ENCODE peak calls at places on chromosomes 11 and 22, in four cellular contexts. W, O, P and Q are unnamed samples.

GRCh38 chr11:103338621-103339484 is 229.6 kb downstream of the DYNC2H1 start:
- DNase-seq in O (no peak), W (no peak), P (no peak), Q (no peak)

GRCh38 chr11:2471048-2471803 is 26.4 kb downstream of the KCNQ1 start:
- DNase-seq in W (no peak), P (no peak), O (no peak), Q (no peak)

GRCh38 chr11:31874631-31875191 is 63.6 kb upstream of the PAX6 start:
- DNase-seq in O (no peak), W (no peak), P (no peak), Q (no peak)

GRCh38 chr11:65932558-65932919 is 12.7 kb upstream of the TSGA10IP start:
- DNase-seq in W (no peak), P (peak), O (no peak), Q (no peak)

GRCh38 chr22:28123989-28124766 is 205.1 kb upstream of the PITPNB start:
- DNase-seq in W (no peak), O (no peak), P (no peak), Q (no peak)

GRCh38 chr11:61332266-61332822 is 561 bp downstream of the DDB1 start:
- DNase-seq in O (no peak), W (no peak), P (peak), Q (peak)

GRCh38 chr11:27812341-27812740 is 112.1 kb upstream of the BDNF start:
- DNase-seq in P (no peak), O (no peak), W (no peak), Q (no peak)

GRCh38 chr11:102470257-102470656 is 17.7 kb upstream of the TMEM123 start:
- DNase-seq in P (no peak), O (no peak), W (no peak), Q (no peak)

GRCh38 chr11:102279641-102280170 is 37.6 kb upstream of the BIRC3 start:
- DNase-seq in P (no peak), W (no peak), O (no peak), Q (peak)

GRCh38 chr11:288328-289144 is at the start of gene PGGHG:
- DNase-seq in O (no peak), P (peak), W (no peak), Q (no peak)

GRCh38 chr11:102990145-102990544 is 34.6 kb upstream of the MMP13 start:
- DNase-seq in P (no peak), O (no peak), W (no peak), Q (no peak)

GRCh38 chr11:47797633-47798032 is 30.5 kb upstream of the FNBP4 start:
- DNase-seq in O (peak), W (no peak), P (no peak), Q (no peak)

GRCh38 chr11:73308003-73308962 is at the start of gene ARHGEF17:
- DNase-seq in W (peak), P (peak), O (no peak), Q (peak)

GRCh38 chr11:66886671-66887221 is 29.9 kb downstream of the LRFN4 start:
- DNase-seq in P (peak), W (peak), O (no peak), Q (no peak)

GRCh38 chr11:78920329-78920728 is 345.7 kb upstream of the NARS2 start:
- DNase-seq in P (no peak), W (no peak), O (no peak), Q (no peak)

GRCh38 chr11:2791521-2792375 is 92.0 kb upstream of the KCNQ1OT1 start:
- DNase-seq in P (no peak), W (no peak), O (no peak), Q (no peak)

GRCh38 chr11:22869325-22869724 is 9.1 kb upstream of the CCDC179 start:
- DNase-seq in P (no peak), O (no peak), W (no peak), Q (no peak)

GRCh38 chr22:41308544-41308947 is 7.2 kb downstream of the ZC3H7B start:
- DNase-seq in W (no peak), O (no peak), P (no peak), Q (peak)

GRCh38 chr11:63277345-63277943 is 34.0 kb upstream of the SLC22A25 start:
- DNase-seq in W (no peak), P (no peak), O (no peak), Q (peak)

GRCh38 chr11:70073881-70074371 is 4.2 kb upstream of the ANO1 start:
- DNase-seq in W (no peak), O (no peak), P (no peak), Q (no peak)

GRCh38 chr11:62343822-62344609 is 6.8 kb downstream of the ASRGL1 start:
- DNase-seq in W (no peak), P (no peak), O (no peak), Q (no peak)

GRCh38 chr22:17319541-17319940 is 49.7 kb upstream of the CECR2 start:
- DNase-seq in O (no peak), W (no peak), P (peak), Q (no peak)

GRCh38 chr11:86440305-86440716 is 65.6 kb downstream of the CCDC81 start:
- DNase-seq in W (no peak), P (no peak), O (no peak), Q (no peak)

GRCh38 chr11:112425121-112425520 is 164.5 kb upstream of the PLET1 start:
- DNase-seq in O (no peak), P (no peak), W (no peak), Q (no peak)

GRCh38 chr11:117145393-117145761 is 1.3 kb downstream of the PAFAH1B2 start:
- DNase-seq in P (peak), O (no peak), W (no peak), Q (peak)

GRCh38 chr22:23282089-23282501 is 101.8 kb downstream of the BCR start:
- DNase-seq in P (no peak), W (peak), O (no peak), Q (no peak)

GRCh38 chr22:24592144-24592845 is 578 bp downstream of the LRRC75B start:
- DNase-seq in P (no peak), O (no peak), W (no peak), Q (no peak)
- TF ChIP-seq TCF7L2 in P (no peak), O (no peak), W (no peak), Q (no peak)

GRCh38 chr11:16293204-16293681 is 63.1 kb downstream of the SOX6 start:
- DNase-seq in P (peak), O (no peak), W (no peak), Q (no peak)
- TF ChIP-seq TCF7L2 in P (no peak), O (no peak), W (no peak), Q (no peak)

GRCh38 chr22:19523240-19524169 is 705 bp downstream of the CLDN5 start:
- DNase-seq in O (no peak), P (no peak), W (no peak), Q (no peak)
- TF ChIP-seq TCF7L2 in O (no peak), P (no peak), W (no peak), Q (no peak)

GRCh38 chr11:68655406-68655805 is 28.9 kb upstream of the GAL start:
- DNase-seq in O (no peak), P (no peak), W (no peak), Q (no peak)

GRCh38 chr11:68654978-68655377 is 29.4 kb upstream of the GAL start:
- DNase-seq in W (no peak), O (no peak), P (no peak), Q (no peak)

GRCh38 chr11:68653486-68654430 is 30.6 kb upstream of the GAL start:
- DNase-seq in O (no peak), P (no peak), W (no peak), Q (no peak)

GRCh38 chr11:68657021-68657780 is 27.1 kb upstream of the GAL start:
- DNase-seq in W (no peak), O (no peak), P (no peak), Q (no peak)

DNA sequence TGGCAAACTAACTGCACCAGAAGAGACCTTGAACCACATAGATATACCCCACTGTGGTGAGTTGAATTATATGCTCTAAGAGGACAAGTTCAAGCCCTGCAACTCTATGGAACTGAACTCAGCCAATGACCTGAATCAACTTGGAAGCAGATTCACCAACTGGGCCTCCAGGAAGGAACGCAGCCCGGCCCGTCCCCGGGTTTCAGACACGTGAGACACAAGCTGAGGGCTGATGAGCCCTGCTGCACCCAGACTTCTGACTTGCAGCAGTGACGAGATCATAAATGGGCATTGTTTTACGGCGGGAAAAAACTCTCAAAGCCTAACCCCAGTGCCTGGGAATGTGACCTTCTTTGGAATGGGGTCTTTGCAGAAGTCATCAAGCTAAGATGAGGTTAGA is 28.5 kb upstream of the GAL start:
- DNase-seq in P (no peak), O (no peak), W (no peak), Q (no peak)
- TF ChIP-seq TCF7L2 in P (no peak), O (no peak), W (no peak), Q (no peak)

DNA sequence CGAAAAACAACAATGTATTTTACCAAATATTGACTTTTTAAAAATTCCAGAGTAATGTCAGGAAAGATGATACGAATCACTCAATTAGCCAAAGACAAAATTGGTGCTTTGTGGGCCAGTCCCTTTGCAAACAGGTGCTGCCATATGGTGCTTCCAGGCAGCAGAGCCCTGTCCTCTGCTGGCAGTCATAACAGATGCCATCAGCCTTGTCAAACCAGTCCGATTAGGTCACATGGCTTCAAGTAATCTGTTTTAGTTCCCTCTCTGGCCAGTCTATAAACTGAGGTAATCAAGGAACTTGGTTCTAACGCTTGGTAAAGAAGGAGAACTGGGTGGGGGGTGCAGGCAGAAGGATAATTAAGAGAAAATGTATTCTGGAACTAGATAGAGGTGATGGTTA is 49.1 kb upstream of the CAPRIN1 start:
- DNase-seq in O (no peak), W (no peak), P (no peak), Q (no peak)
- TF ChIP-seq TCF7L2 in O (no peak), W (no peak), P (no peak), Q (no peak)

GRCh38 chr11:26065944-26066343 is 266.0 kb upstream of the ANO3 start:
- DNase-seq in P (no peak), O (no peak), W (no peak), Q (no peak)

GRCh38 chr11:26073646-26074045 is 258.3 kb upstream of the ANO3 start:
- DNase-seq in P (no peak), W (no peak), O (no peak), Q (no peak)

GRCh38 chr11:26076591-26076990 is 255.3 kb upstream of the ANO3 start:
- DNase-seq in P (no peak), W (no peak), O (no peak), Q (no peak)

GRCh38 chr11:26072612-26073011 is 259.3 kb upstream of the ANO3 start:
- DNase-seq in O (no peak), P (no peak), W (no peak), Q (no peak)

GRCh38 chr11:26070981-26071380 is 260.9 kb upstream of the ANO3 start:
- DNase-seq in W (no peak), P (no peak), O (no peak), Q (no peak)
- TF ChIP-seq TCF7L2 in W (no peak), P (no peak), O (no peak), Q (no peak)

GRCh38 chr11:45741032-45741431 is 63.9 kb upstream of the SLC35C1 start:
- DNase-seq in O (no peak), W (no peak), P (no peak), Q (no peak)

GRCh38 chr11:45741582-45741981 is 63.4 kb upstream of the SLC35C1 start:
- DNase-seq in W (no peak), P (no peak), O (no peak), Q (no peak)

GRCh38 chr11:45739866-45740265 is 65.1 kb upstream of the SLC35C1 start:
- DNase-seq in W (no peak), O (no peak), P (no peak), Q (no peak)

GRCh38 chr11:45736424-45736823 is 68.5 kb upstream of the SLC35C1 start:
- DNase-seq in W (no peak), O (no peak), P (no peak), Q (peak)

DNA sequence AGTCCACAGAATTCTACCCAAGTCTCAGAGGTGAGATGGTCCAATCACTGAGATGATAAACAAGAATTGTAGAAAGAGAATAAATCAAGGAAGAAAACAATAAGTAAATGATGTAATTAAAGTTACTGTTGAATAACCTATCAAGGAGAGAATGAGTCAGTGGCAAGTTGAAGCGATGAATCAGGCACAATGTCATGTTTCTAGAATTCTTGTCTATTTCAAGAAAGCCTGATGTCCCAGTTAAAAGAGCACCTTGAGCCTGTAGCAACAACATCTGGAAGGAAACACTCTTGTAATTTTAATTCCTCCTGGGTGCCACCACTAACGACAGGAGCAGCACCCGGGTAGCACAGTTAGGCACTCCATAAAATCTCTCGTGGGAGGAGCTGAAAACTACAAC is 67.9 kb upstream of the SLC35C1 start:
- DNase-seq in O (no peak), W (no peak), P (no peak), Q (no peak)
- TF ChIP-seq TCF7L2 in O (no peak), W (no peak), P (no peak), Q (no peak)